ENCODE peak calls at places on chromosomes 16 and 17, in seven cellular contexts. R is RCC 7860, P is osteocyte, D is stromal cell of bone marrow, J is NCI-H1417, X is HEK293T, U is cardiac septum. K is an unnamed sample.

GRCh38 chr17:41308251-41308917 is 725 bp downstream of the KRTAP16-1 start:
- DNase-seq in R (peak; percentile 34), P (no peak), D (no peak), J (no peak), X (no peak), U (peak; percentile 80), K (no peak)

GRCh38 chr16:14309906-14310305 is 238.8 kb downstream of the MRTFB start:
- DNase-seq in R (peak; percentile 70), P (no peak), D (no peak), J (no peak), X (no peak), U (no peak), K (no peak)

GRCh38 chr16:71373073-71373472 is 14.6 kb downstream of the CALB2 start:
- DNase-seq in R (no peak), P (no peak), D (peak; percentile 21), J (no peak), X (no peak), U (no peak), K (no peak)

GRCh38 chr16:67977469-67978227 is 2.7 kb downstream of the DPEP3 start:
- DNase-seq in R (no peak), P (no peak), D (no peak), J (no peak), X (no peak), U (no peak), K (no peak)

GRCh38 chr17:82876149-82876548 is 36.3 kb upstream of the ZNF750 start:
- DNase-seq in R (no peak), P (no peak), D (no peak), J (peak; percentile 49), X (peak; percentile 36), U (no peak), K (no peak)

GRCh38 chr17:34299918-34300600 is 14.5 kb downstream of the CCL11 start:
- DNase-seq in R (no peak), P (peak; percentile 2), D (no peak), J (no peak), X (no peak), U (no peak), K (no peak)

GRCh38 chr16:546909-547770 is 13.1 kb upstream of the PRR35 start:
- DNase-seq in R (no peak), P (no peak), D (no peak), J (peak; percentile 65), X (peak; percentile 66), U (peak; percentile 94), K (no peak)

GRCh38 chr17:37710344-37710886 is 34.4 kb downstream of the HNF1B start:
- DNase-seq in R (peak; percentile 65), P (no peak), D (no peak), J (peak; percentile 65), X (peak; percentile 38), U (no peak), K (peak; percentile 37)

GRCh38 chr17:37147301-37147812 is 198.6 kb downstream of the AATF start:
- DNase-seq in R (no peak), P (no peak), D (no peak), J (peak; percentile 12), X (no peak), U (no peak), K (no peak)

GRCh38 chr16:71769222-71769621 is 39.4 kb downstream of the AP1G1 start:
- DNase-seq in R (no peak), P (no peak), D (no peak), J (no peak), X (no peak), U (no peak), K (no peak)

GRCh38 chr17:4555863-4556646 is 871 bp upstream of the MYBBP1A start:
- DNase-seq in R (no peak), P (no peak), D (no peak), J (no peak), X (no peak), U (no peak), K (no peak)

GRCh38 chr17:64200080-64201042 is 62.7 kb downstream of the TEX2 start:
- DNase-seq in R (no peak), P (no peak), D (no peak), J (no peak), X (no peak), U (no peak), K (peak; percentile 16)

GRCh38 chr16:49491736-49492089 is 118.1 kb downstream of the C16orf78 start:
- DNase-seq in R (no peak), P (no peak), D (no peak), J (no peak), X (peak; percentile 21), U (peak; percentile 76), K (no peak)

GRCh38 chr16:29745853-29746345 is at the start of gene C16orf54:
- DNase-seq in R (no peak), P (no peak), D (no peak), J (no peak), X (no peak), U (peak; percentile 96), K (no peak)

GRCh38 chr17:81210466-81210865 is 12.3 kb downstream of the CEP131 start:
- DNase-seq in R (no peak), P (no peak), D (no peak), J (no peak), X (no peak), U (no peak), K (no peak)

GRCh38 chr17:55770220-55770870 is 19.5 kb downstream of the PCTP start:
- DNase-seq in R (peak; percentile 46), P (no peak), D (peak; percentile 50), J (peak; percentile 62), X (peak; percentile 69), U (no peak), K (peak; percentile 45)

GRCh38 chr16:29307598-29308507 is 98.7 kb downstream of the NPIPB11 start:
- DNase-seq in R (no peak), P (no peak), D (no peak), J (no peak), X (no peak), U (no peak), K (no peak)